ENCODE peak calls at places on chromosomes 12 and 14, in seven cellular contexts. N is CD4-positive, CD25-positive, alpha-beta regulatory T cell; G is lower lobe of right lung; F is IMR-90; E is K562; U is upper lobe of right lung; Q is RWPE2. B is an unnamed sample.

GRCh38 chr12:80778005-80778541 is 61.4 kb downstream of the MYF5 start:
- ATAC-seq in N (no peak), U (peak; percentile 67), G (peak; percentile 71), Q (peak; percentile 98), E (no peak), F (peak; percentile 92), B (peak; percentile 69)

GRCh38 chr12:26130728-26131127 is 5.9 kb upstream of the BHLHE41 start:
- ATAC-seq in E (no peak), U (no peak), N (no peak), Q (no peak), F (no peak), G (no peak), B (no peak)

GRCh38 chr14:100849432-100849831 is 23.5 kb downstream of the MEG3 start:
- ATAC-seq in Q (peak; percentile 52), U (no peak), F (no peak), E (no peak), G (no peak), N (no peak), B (no peak)

GRCh38 chr14:89393346-89393745 is 23.7 kb downstream of the FOXN3 start:
- ATAC-seq in G (no peak), N (no peak), Q (no peak), E (no peak), U (no peak), F (no peak), B (no peak)

GRCh38 chr14:65949711-65950516 is 536.3 kb upstream of the CCDC196 start:
- ATAC-seq in U (peak; percentile 58), N (peak; percentile 62), Q (peak; percentile 65), F (no peak), E (peak; percentile 91), G (peak; percentile 31), B (no peak)

GRCh38 chr12:106137456-106138278 is 1.1 kb downstream of the NUAK1 start:
- ATAC-seq in N (no peak), E (no peak), G (no peak), F (peak; percentile 0), Q (peak; percentile 1), U (no peak), B (no peak)

GRCh38 chr12:116133609-116134214 is 143.8 kb downstream of the MED13L start:
- ATAC-seq in E (peak; percentile 66), G (peak; percentile 6), N (no peak), Q (no peak), U (peak; percentile 7), F (no peak), B (no peak)

GRCh38 chr12:69059465-69060457 is 126.8 kb upstream of the CPM start:
- ATAC-seq in E (no peak), N (no peak), U (peak; percentile 25), G (no peak), Q (peak; percentile 99), F (peak; percentile 73), B (no peak)

GRCh38 chr12:72209096-72209495 is 63.1 kb upstream of the TRHDE start:
- ATAC-seq in F (no peak), Q (no peak), G (no peak), E (no peak), N (no peak), U (no peak), B (no peak)

GRCh38 chr12:104938371-104938770 is 19.7 kb downstream of the SLC41A2 start:
- ATAC-seq in F (peak; percentile 79), N (no peak), Q (no peak), E (no peak), G (no peak), U (no peak), B (no peak)

GRCh38 chr12:74293689-74294131 is 243.9 kb upstream of the ATXN7L3B start:
- ATAC-seq in N (no peak), G (no peak), Q (no peak), U (peak; percentile 37), E (peak; percentile 21), F (no peak), B (no peak)

GRCh38 chr14:21825147-21825743 is 151.6 kb upstream of the OR4E1 start:
- ATAC-seq in U (peak; percentile 50), G (no peak), Q (peak; percentile 71), F (no peak), N (peak; percentile 92), E (peak; percentile 86), B (no peak)

GRCh38 chr14:88163731-88164255 is 158.9 kb downstream of the GPR65 start:
- ATAC-seq in Q (no peak), U (no peak), F (no peak), E (no peak), N (peak; percentile 29), G (no peak), B (no peak)

GRCh38 chr14:91325211-91325610 is 80.7 kb upstream of the GPR68 start:
- ATAC-seq in E (no peak), G (no peak), Q (no peak), U (no peak), F (no peak), N (no peak), B (no peak)

GRCh38 chr14:32375663-32376062 is 46.6 kb downstream of the AKAP6 start:
- ATAC-seq in G (no peak), E (no peak), U (no peak), F (no peak), Q (no peak), N (no peak), B (no peak)

GRCh38 chr12:48000878-48001321 is 3.4 kb downstream of the COL2A1 start:
- ATAC-seq in F (peak; percentile 54), E (peak; percentile 40), G (peak; percentile 72), N (no peak), Q (peak; percentile 80), U (peak; percentile 75), B (peak; percentile 54)

GRCh38 chr12:103824290-103824689 is 16.7 kb downstream of the NT5DC3 start:
- ATAC-seq in Q (no peak), U (no peak), F (no peak), G (no peak), E (no peak), N (no peak), B (no peak)

GRCh38 chr12:131795064-131795463 is 33.1 kb upstream of the MMP17 start:
- ATAC-seq in G (no peak), F (no peak), E (no peak), Q (no peak), N (no peak), U (peak; percentile 28), B (no peak)

GRCh38 chr12:47021298-47021697 is 58.1 kb upstream of the PCED1B start:
- ATAC-seq in Q (peak; percentile 60), G (peak; percentile 52), F (peak; percentile 76), N (peak; percentile 58), U (peak; percentile 73), E (peak; percentile 81), B (no peak)

GRCh38 chr12:113186033-113186365 is 478 bp downstream of the RITA1 start:
- ATAC-seq in Q (no peak), E (peak; percentile 1), U (no peak), N (no peak), G (no peak), F (no peak), B (no peak)

GRCh38 chr12:128012110-128012509 is 254.9 kb upstream of the TMEM132C start:
- ATAC-seq in U (no peak), N (no peak), G (no peak), Q (no peak), F (no peak), E (no peak), B (no peak)

GRCh38 chr14:23572841-23573240 is 5.2 kb upstream of the AP1G2 start:
- ATAC-seq in N (no peak), Q (no peak), G (peak; percentile 63), E (peak; percentile 32), F (no peak), U (peak; percentile 61), B (peak; percentile 60)

GRCh38 chr12:10873374-10873773 is 10.7 kb downstream of the PRH1 start:
- ATAC-seq in Q (no peak), E (no peak), G (no peak), F (peak; percentile 24), U (no peak), N (no peak), B (no peak)

GRCh38 chr12:82835217-82835616 is 148.5 kb downstream of the TMTC2 start:
- ATAC-seq in N (no peak), Q (no peak), F (peak; percentile 32), U (no peak), E (no peak), G (no peak), B (peak; percentile 50)

GRCh38 chr12:89977356-89978185 is 268.9 kb upstream of the ATP2B1 start:
- ATAC-seq in N (no peak), U (no peak), E (no peak), F (peak; percentile 46), G (no peak), Q (no peak), B (no peak)

GRCh38 chr12:130134563-130134915 is 27.7 kb upstream of the FZD10 start:
- ATAC-seq in G (no peak), F (no peak), E (no peak), N (no peak), U (no peak), Q (no peak), B (no peak)
- H3K27me3 ChIP-seq in G (no peaks in the 10 kb centered on the region), F (no peaks in the 10 kb centered on the region), E (peaks cover 61% of the 10 kb centered on the region), N (no peaks in the 10 kb centered on the region), U (no peaks in the 10 kb centered on the region), Q (no peaks in the 10 kb centered on the region), B (peaks cover 78% of the 10 kb centered on the region)

DNA sequence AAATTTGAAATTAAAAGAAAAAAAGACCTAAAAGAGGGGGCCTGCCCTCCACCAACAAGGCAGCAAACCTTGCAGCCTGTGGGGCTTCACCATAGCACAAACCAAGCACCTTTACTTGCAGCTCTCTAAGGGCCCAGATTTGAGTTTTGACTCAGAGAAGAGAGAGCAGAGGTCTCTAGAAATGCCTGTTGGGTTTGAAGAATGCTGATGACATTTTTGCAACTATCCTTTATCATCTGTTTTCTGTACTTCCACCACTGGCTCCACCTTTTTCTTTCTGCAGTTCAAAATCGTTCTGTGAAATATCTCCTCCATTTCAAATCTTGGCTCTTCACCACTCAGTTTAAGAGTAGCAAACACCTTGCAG is 83.8 kb upstream of the HMGA2 start:
- ATAC-seq in F (no peak), G (no peak), U (no peak), N (no peak), Q (no peak), E (peak; percentile 15), B (no peak)
- H3K4me3 ChIP-seq in F (no peak overlapping the region), G (no peak overlapping the region), U (no peak overlapping the region), N (no peak overlapping the region), Q (no peak overlapping the region), E (peak overlapping the region; percentile 46), B (peak overlapping the region; percentile 63)

GRCh38 chr14:50342211-50343080 is 30.3 kb downstream of the DMAC2L start:
- ATAC-seq in F (peak; percentile 73), N (no peak), U (peak; percentile 84), G (peak; percentile 79), Q (peak; percentile 82), E (peak; percentile 97), B (peak; percentile 70)
- H3K27ac ChIP-seq in F (peak overlapping the region; percentile 85), N (no peak overlapping the region), U (peak overlapping the region; percentile 55), G (peak overlapping the region; percentile 60), Q (no peak overlapping the region), E (peak overlapping the region; percentile 45), B (no peak overlapping the region)

GRCh38 chr12:94873368-94874085 is 130.0 kb downstream of the NDUFA12 start:
- ATAC-seq in N (no peak), U (peak; percentile 82), G (peak; percentile 75), Q (peak; percentile 43), F (peak; percentile 69), E (peak; percentile 81), B (peak; percentile 83)

GRCh38 chr12:94872671-94873367 is 130.7 kb downstream of the NDUFA12 start:
- ATAC-seq in Q (peak; percentile 22), E (no peak), F (no peak), G (peak; percentile 47), U (peak; percentile 31), N (no peak), B (peak; percentile 35)

GRCh38 chr12:94874986-94875312 is 128.5 kb downstream of the NDUFA12 start:
- ATAC-seq in G (peak; percentile 27), F (no peak), N (no peak), U (no peak), E (no peak), Q (peak; percentile 23), B (no peak)

GRCh38 chr12:94875525-94875924 is 128.0 kb downstream of the NDUFA12 start:
- ATAC-seq in Q (peak; percentile 53), F (no peak), U (peak; percentile 31), E (peak; percentile 75), G (no peak), N (peak; percentile 50), B (no peak)

GRCh38 chr12:94874086-94874985 is 129.2 kb downstream of the NDUFA12 start:
- ATAC-seq in G (no peak), F (no peak), N (no peak), Q (no peak), U (no peak), E (no peak), B (no peak)
- H3K27me3 ChIP-seq in G (peaks cover 36% of the 10 kb centered on the region), F (peaks cover 50% of the 10 kb centered on the region), N (peaks cover 28% of the 10 kb centered on the region), Q (peaks cover 53% of the 10 kb centered on the region), U (peaks cover 22% of the 10 kb centered on the region), E (peaks cover 34% of the 10 kb centered on the region), B (peaks cover 7% of the 10 kb centered on the region)

B was measured in gastroesophageal sphincter.